ENCODE peak calls at places on chromosomes 2 and 18, in seven cellular contexts. V is NB4, O is heart left ventricle, H is astrocyte, S is B cell, P is adrenal gland, A is lower lobe of right lung. D is an unnamed sample.

GRCh38 chr18:32437080-32437834 is 33.4 kb downstream of the GAREM1 start:
- DNase-seq in V (no peak), O (no peak), H (no peak), S (no peak), P (no peak), A (no peak), D (peak; percentile 15)

GRCh38 chr2:7029291-7030059 is 112.3 kb downstream of the RNF144A start:
- DNase-seq in V (no peak), O (peak; percentile 68), H (no peak), S (no peak), P (no peak), A (no peak), D (no peak)

GRCh38 chr2:45354776-45355175 is 256.3 kb downstream of the SRBD1 start:
- DNase-seq in V (no peak), O (no peak), H (peak; percentile 12), S (no peak), P (no peak), A (no peak), D (no peak)

GRCh38 chr2:62175728-62176127 is 20.2 kb upstream of the B3GNT2 start:
- DNase-seq in V (no peak), O (no peak), H (no peak), S (no peak), P (no peak), A (no peak), D (no peak)

GRCh38 chr2:168453404-168453803 is 2.7 kb upstream of the CERS6 start:
- DNase-seq in V (no peak), O (no peak), H (no peak), S (no peak), P (no peak), A (no peak), D (no peak)

GRCh38 chr2:86280191-86280667 is 57.2 kb downstream of the REEP1 start:
- DNase-seq in V (no peak), O (no peak), H (peak; percentile 93), S (no peak), P (no peak), A (no peak), D (peak; percentile 33)

GRCh38 chr18:66601649-66602048 is 2.2 kb downstream of the CDH19 start:
- DNase-seq in V (no peak), O (no peak), H (no peak), S (no peak), P (no peak), A (no peak), D (no peak)

GRCh38 chr2:38377501-38378258 is 607 bp upstream of the ATL2 start:
- DNase-seq in V (no peak), O (no peak), H (peak; percentile 69), S (no peak), P (peak; percentile 40), A (no peak), D (peak; percentile 80)

GRCh38 chr2:62573137-62573731 is 67.2 kb upstream of the TMEM17 start:
- DNase-seq in V (no peak), O (no peak), H (peak; percentile 70), S (no peak), P (no peak), A (no peak), D (no peak)

GRCh38 chr2:124147552-124147951 is 122.5 kb downstream of the CNTNAP5 start:
- DNase-seq in V (no peak), O (no peak), H (no peak), S (no peak), P (no peak), A (no peak), D (no peak)

GRCh38 chr2:17636989-17637906 is 96.8 kb downstream of the VSNL1 start:
- DNase-seq in V (no peak), O (no peak), H (no peak), S (no peak), P (peak; percentile 31), A (no peak), D (no peak)

GRCh38 chr2:148565272-148565894 is 79.2 kb upstream of the EPC2 start:
- DNase-seq in V (peak; percentile 37), O (no peak), H (no peak), S (no peak), P (no peak), A (no peak), D (no peak)
- TF ChIP-seq CTCF in V (peak; percentile 28), O (peak; percentile 25), H (no peak), S (no peak), P (no peak), A (peak; percentile 38), D (no peak)

DNA sequence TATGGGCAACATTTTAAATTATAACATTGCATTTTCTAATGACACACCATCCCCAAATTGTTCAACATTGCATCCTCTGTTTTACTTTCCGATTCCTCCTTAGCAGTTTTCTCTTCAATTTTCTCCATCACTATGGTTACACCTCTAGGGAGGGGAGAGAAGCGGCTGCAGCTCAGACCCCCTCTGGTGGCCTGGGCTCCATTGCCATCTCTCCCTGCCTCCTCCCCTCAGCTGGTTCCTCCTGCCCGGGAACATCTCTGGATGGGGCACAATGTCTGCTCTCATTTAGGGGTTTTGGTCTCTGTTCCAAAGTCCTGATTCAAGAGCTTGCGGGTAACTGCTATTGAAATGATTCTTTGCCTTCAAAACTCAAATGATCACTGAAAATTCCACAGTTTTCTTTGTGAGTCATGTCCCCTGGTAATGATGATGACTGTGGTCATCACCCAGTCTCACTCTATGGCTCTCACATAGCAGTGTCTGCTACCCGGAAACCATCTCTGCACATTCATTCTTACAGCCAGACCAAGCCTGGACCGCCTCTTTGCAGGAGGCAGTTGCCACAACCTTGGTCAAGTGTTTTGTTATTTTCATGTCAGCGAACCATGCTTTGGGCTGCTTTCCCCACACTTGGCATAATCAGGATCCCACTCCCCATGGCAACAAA is 263.9 kb downstream of the ALPK2 start:
- DNase-seq in V (no peak), O (no peak), H (peak; percentile 83), S (no peak), P (no peak), A (no peak), D (peak; percentile 17)
- TF ChIP-seq CTCF in V (no peak), O (no peak), H (no peak), S (no peak), P (no peak), A (no peak), D (no peak)

GRCh38 chr2:178419123-178419522 is 31.9 kb downstream of the PRKRA start:
- DNase-seq in V (peak; percentile 22), O (no peak), H (no peak), S (no peak), P (no peak), A (no peak), D (peak; percentile 52)
- TF ChIP-seq CTCF in V (no peak), O (no peak), H (no peak), S (no peak), P (peak; percentile 10), A (peak; percentile 23), D (peak; percentile 30)

GRCh38 chr18:45916302-45916701 is 50.8 kb downstream of the EPG5 start:
- DNase-seq in V (peak; percentile 3), O (no peak), H (no peak), S (no peak), P (no peak), A (no peak), D (no peak)
- TF ChIP-seq CTCF in V (peak; percentile 9), O (no peak), H (no peak), S (no peak), P (no peak), A (no peak), D (no peak)

DNA sequence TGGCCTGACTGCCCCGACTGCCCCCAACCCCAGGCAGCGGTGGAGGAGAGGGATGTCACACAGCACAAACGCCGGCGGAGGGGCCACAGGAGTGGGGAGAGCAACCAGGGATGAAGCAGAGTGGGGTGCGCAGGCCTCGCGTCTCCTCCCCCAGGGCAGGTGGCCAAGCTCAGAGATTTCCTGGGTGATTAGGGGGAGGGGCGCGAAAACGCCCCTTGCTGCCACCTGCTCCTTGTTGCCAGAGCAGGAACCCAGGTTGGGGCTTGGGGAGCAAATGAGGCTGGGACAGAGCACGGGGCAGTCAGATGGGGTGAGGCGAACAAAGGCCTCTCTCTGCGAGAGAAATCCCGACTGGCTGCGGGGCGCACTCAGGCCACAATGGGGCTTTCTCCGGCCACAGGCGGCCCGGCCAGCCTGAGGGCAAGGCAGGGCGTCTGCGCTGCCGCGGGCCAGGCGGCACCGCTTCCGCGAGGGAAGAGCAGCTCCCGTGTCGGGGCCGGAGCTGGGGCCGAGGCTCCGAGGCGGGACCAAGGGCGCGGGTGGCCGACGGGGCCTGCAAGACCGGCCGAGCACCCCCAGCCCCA is 11.5 kb downstream of the TEX44 start:
- DNase-seq in V (no peak), O (peak; percentile 72), H (no peak), S (peak; percentile 77), P (no peak), A (peak; percentile 75), D (no peak)
- TF ChIP-seq CTCF in V (no peak), O (no peak), H (no peak), S (no peak), P (peak; percentile 7), A (no peak), D (no peak)

DNA sequence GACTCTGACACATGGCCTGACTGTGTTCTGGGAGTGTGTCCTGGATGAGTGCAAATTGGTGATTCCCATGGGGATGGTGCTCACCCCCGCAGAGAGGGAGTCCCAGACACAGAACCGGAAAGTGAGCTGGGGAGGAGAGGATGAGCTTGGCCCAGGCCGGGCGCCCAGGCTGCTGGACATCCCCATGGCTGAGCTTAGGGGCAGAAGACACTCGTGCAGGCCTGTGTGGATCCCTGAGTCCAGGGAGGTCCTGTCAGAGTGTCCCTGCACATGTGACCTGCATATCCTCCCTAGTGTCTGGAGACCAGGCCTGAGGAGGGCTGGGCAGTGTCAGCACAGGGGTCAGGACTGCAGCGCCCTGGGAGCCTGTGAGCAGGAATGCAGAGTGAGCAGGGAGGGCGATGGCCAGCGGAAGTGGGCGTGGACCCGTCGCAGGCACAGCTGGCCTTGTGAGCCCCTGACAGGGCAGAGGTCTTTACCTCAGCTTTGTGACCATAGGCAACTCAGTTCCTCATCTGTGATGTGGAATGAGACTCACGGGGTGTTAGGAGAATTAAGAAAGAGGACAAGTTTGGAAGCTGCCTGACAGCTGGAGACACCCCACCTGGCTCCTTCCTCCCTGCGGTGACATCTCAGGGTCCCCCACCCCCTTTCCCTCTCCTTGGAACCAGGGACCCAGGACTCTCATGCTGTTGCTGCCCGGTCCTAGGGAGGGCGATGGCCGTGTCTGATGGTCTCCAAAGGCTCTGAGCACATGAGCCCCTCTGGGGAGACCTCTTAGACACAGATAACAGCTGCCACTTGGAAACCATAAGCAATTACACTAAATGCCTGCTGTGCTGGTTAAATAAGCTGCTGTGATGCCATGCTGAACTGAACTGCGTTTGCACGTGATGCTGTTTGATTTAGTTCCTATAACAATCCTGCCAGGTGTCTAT is 62.6 kb upstream of the HS6ST1 start:
- DNase-seq in V (no peak), O (peak; percentile 60), H (no peak), S (no peak), P (no peak), A (peak; percentile 54), D (no peak)
- TF ChIP-seq CTCF in V (no peak), O (no peak), H (no peak), S (no peak), P (no peak), A (no peak), D (no peak)

GRCh38 chr2:127275356-127275755 is 18.6 kb downstream of the ERCC3 start:
- DNase-seq in V (no peak), O (no peak), H (no peak), S (no peak), P (no peak), A (no peak), D (no peak)

GRCh38 chr2:127275789-127276188 is 18.2 kb downstream of the ERCC3 start:
- DNase-seq in V (no peak), O (no peak), H (no peak), S (no peak), P (no peak), A (no peak), D (no peak)

GRCh38 chr2:127270663-127271062 is 23.3 kb downstream of the ERCC3 start:
- DNase-seq in V (peak; percentile 21), O (no peak), H (no peak), S (no peak), P (no peak), A (no peak), D (no peak)
- TF ChIP-seq CTCF in V (peak; percentile 45), O (no peak), H (no peak), S (no peak), P (no peak), A (no peak), D (no peak)

GRCh38 chr2:235498556-235499305 is 4.9 kb downstream of the AGAP1 start:
- DNase-seq in V (no peak), O (no peak), H (peak; percentile 41), S (no peak), P (peak; percentile 85), A (no peak), D (no peak)
- TF ChIP-seq CTCF in V (no peak), O (peak; percentile 7), H (no peak), S (no peak), P (peak; percentile 19), A (no peak), D (no peak)